ENCODE peak calls at places on chromosomes 12 and 14, in six cellular contexts. J is K562, V is HepG2, D is GM12891, Z is GM12878, F is H1. O is an unnamed sample.

GRCh38 chr12:34218193-34219045 is 196.1 kb downstream of the ALG10 start:
- DNase-seq in J (peak), V (peak), D (no peak), Z (peak), F (peak), O (no peak)

GRCh38 chr14:51396222-51396815 is 156.3 kb downstream of the TMX1 start:
- DNase-seq in J (no peak), V (no peak), D (no peak), Z (no peak), F (no peak), O (no peak)

GRCh38 chr14:68781161-68782021 is 11.5 kb downstream of the ZFP36L1 start:
- DNase-seq in J (peak), V (no peak), D (no peak), Z (no peak), F (no peak), O (no peak)

GRCh38 chr14:79544671-79545070 is 666.6 kb downstream of the DIO2 start:
- DNase-seq in J (no peak), V (no peak), D (no peak), Z (no peak), F (no peak), O (no peak)

GRCh38 chr14:89276424-89276975 is 140.5 kb downstream of the FOXN3 start:
- DNase-seq in J (no peak), V (no peak), D (peak), Z (peak), F (no peak), O (peak)

GRCh38 chr14:76948213-76948947 is 80.1 kb downstream of the IRF2BPL start:
- DNase-seq in J (no peak), V (peak), D (no peak), Z (no peak), F (no peak), O (no peak)

GRCh38 chr14:87952307-87953094 is 40.5 kb downstream of the GALC start:
- DNase-seq in J (no peak), V (no peak), D (no peak), Z (no peak), F (no peak), O (no peak)

GRCh38 chr14:98958048-98959031 is 313.7 kb downstream of the BCL11B start:
- DNase-seq in J (no peak), V (no peak), D (no peak), Z (no peak), F (peak), O (no peak)

GRCh38 chr14:67806228-67806627 is 10.2 kb downstream of the ZFYVE26 start:
- DNase-seq in J (no peak), V (no peak), D (no peak), Z (no peak), F (no peak), O (no peak)

GRCh38 chr14:59566725-59567124 is 9.9 kb downstream of the CCDC175 start:
- DNase-seq in J (no peak), V (no peak), D (no peak), Z (no peak), F (no peak), O (no peak)

GRCh38 chr14:49950275-49951250 is 57.7 kb downstream of the ARF6 start:
- DNase-seq in J (no peak), V (no peak), D (no peak), Z (no peak), F (no peak), O (no peak)

GRCh38 chr12:68559984-68560822 is 50.5 kb upstream of the RAP1B start:
- DNase-seq in J (peak), V (no peak), D (no peak), Z (no peak), F (no peak), O (no peak)

GRCh38 chr14:102326583-102326982 is 7.0 kb downstream of the ZNF839 start:
- DNase-seq in J (no peak), V (no peak), D (no peak), Z (no peak), F (no peak), O (no peak)

GRCh38 chr14:57871487-57872080 is 5.7 kb upstream of the SLC35F4 start:
- DNase-seq in J (peak), V (peak), D (no peak), Z (peak), F (peak), O (no peak)

GRCh38 chr12:38886064-38886463 is 19.3 kb downstream of the CPNE8 start:
- DNase-seq in J (peak), V (peak), D (no peak), Z (no peak), F (no peak), O (no peak)

GRCh38 chr12:123171967-123172366 is 21.1 kb upstream of the PITPNM2 start:
- DNase-seq in J (no peak), V (no peak), D (no peak), Z (no peak), F (no peak), O (no peak)

GRCh38 chr14:29054119-29054518 is 287.5 kb downstream of the FOXG1 start:
- DNase-seq in J (no peak), V (no peak), D (no peak), Z (no peak), F (no peak), O (no peak)

GRCh38 chr14:78071016-78071549 is 99.1 kb upstream of the NRXN3 start:
- DNase-seq in J (no peak), V (no peak), D (no peak), Z (no peak), F (no peak), O (no peak)

GRCh38 chr12:79686171-79686570 is 4.6 kb downstream of the PAWR start:
- DNase-seq in J (no peak), V (no peak), D (no peak), Z (no peak), F (no peak), O (no peak)

GRCh38 chr12:111757361-111758119 is 9.2 kb upstream of the ALDH2 start:
- DNase-seq in J (peak), V (no peak), D (peak), Z (no peak), F (no peak), O (no peak)

GRCh38 chr14:65749287-65749686 is 336.8 kb downstream of the FUT8 start:
- DNase-seq in J (no peak), V (no peak), D (no peak), Z (no peak), F (no peak), O (no peak)

GRCh38 chr12:97313471-97314190 is 149.0 kb upstream of the RMST start:
- DNase-seq in J (no peak), V (peak), D (no peak), Z (no peak), F (no peak), O (no peak)

GRCh38 chr12:76967181-76967885 is 88.5 kb upstream of the CSRP2 start:
- DNase-seq in J (no peak), V (no peak), D (no peak), Z (no peak), F (no peak), O (no peak)

GRCh38 chr14:90700928-90701776 is 115.1 kb downstream of the TTC7B start:
- DNase-seq in J (no peak), V (no peak), D (no peak), Z (no peak), F (no peak), O (no peak)

GRCh38 chr12:75872762-75873161 is 158.8 kb downstream of the PHLDA1 start:
- DNase-seq in J (no peak), V (peak), D (no peak), Z (no peak), F (no peak), O (no peak)

GRCh38 chr12:111413442-111414086 is 7.8 kb downstream of the SH2B3 start:
- DNase-seq in J (peak), V (no peak), D (no peak), Z (no peak), F (no peak), O (no peak)

DNA sequence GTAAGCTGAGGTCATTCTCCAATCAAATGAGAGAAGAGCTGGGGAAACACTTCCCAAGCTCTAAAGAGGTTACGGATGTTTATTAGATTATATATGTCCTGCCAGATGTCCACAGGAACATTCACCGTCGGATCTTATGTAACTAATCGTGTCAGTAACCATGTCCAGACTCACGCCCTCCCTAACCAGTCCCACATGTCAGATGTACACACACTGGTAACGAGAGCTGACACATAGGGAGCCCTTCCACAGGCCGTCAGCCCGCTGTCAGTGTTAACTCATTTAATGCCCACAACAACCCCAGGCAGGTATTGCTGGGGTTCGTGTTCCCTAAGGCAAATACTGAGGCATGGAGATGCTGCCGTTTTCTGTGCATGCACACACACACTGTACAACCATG is 223.7 kb upstream of the RTL1 start:
- DNase-seq in J (no peak), V (no peak), D (no peak), Z (no peak), F (no peak), O (no peak)
- TF ChIP-seq POLR2A in J (no peak), V (no peak), D (no peak), Z (no peak), F (no peak), O (no peak)

DNA sequence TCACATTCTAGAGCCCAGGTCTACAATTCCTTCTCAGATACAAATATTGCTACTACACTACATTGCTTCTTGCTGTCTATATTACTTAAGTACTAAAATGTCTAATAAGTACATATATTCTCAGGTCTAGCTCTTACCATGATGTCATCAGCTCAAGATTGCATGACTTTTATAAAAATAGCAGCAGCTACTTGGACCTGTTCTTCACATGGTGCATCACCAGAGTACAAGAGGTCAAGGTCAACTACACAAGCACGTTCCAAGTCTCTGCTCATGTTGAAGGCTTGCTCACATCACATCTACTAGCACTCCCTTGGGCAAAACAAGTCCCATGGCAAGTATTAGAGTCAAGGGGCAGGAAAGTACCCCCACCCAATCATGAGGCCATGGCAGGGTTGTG is 465.6 kb downstream of the MED13L start:
- DNase-seq in J (no peak), V (no peak), D (no peak), Z (no peak), F (no peak), O (no peak)
- TF ChIP-seq TAF1 in J (no peak), V (no peak), D (no peak), Z (no peak), F (no peak), O (no peak)

GRCh38 chr14:54797986-54798385 is 104.6 kb downstream of the GCH1 start:
- DNase-seq in J (no peak), V (no peak), D (no peak), Z (no peak), F (no peak), O (no peak)
- TF ChIP-seq POLR2AphosphoS5 in J (no peak), V (no peak), D (no peak), Z (no peak), F (no peak), O (no peak)

GRCh38 chr14:105861985-105862465 is 335.6 kb downstream of the TMEM121 start:
- DNase-seq in J (no peak), V (no peak), D (peak), Z (peak), F (no peak), O (peak)

GRCh38 chr14:105862581-105863239 is 336.3 kb downstream of the TMEM121 start:
- DNase-seq in J (no peak), V (no peak), D (peak), Z (no peak), F (no peak), O (no peak)

GRCh38 chr14:105858676-105859025 is 332.3 kb downstream of the TMEM121 start:
- DNase-seq in J (no peak), V (no peak), D (peak), Z (no peak), F (no peak), O (no peak)

GRCh38 chr14:105859717-105860614 is 333.6 kb downstream of the TMEM121 start:
- DNase-seq in J (no peak), V (no peak), D (no peak), Z (no peak), F (no peak), O (no peak)

GRCh38 chr14:105860615-105861580 is 334.5 kb downstream of the TMEM121 start:
- DNase-seq in J (no peak), V (no peak), D (peak), Z (no peak), F (no peak), O (no peak)
- TF ChIP-seq POLR2A in J (no peak), V (no peak), D (peak), Z (peak), F (no peak), O (peak)

GRCh38 chr12:26831959-26832816 is 806 bp downstream of the ITPR2 start:
- DNase-seq in J (peak), V (peak), D (peak), Z (no peak), F (peak), O (peak)

GRCh38 chr12:26830358-26830757 is 2.6 kb downstream of the ITPR2 start:
- DNase-seq in J (no peak), V (no peak), D (no peak), Z (no peak), F (no peak), O (no peak)

GRCh38 chr12:26830783-26831601 is 2.0 kb downstream of the ITPR2 start:
- DNase-seq in J (no peak), V (no peak), D (no peak), Z (no peak), F (no peak), O (no peak)

GRCh38 chr12:26832817-26833691 is at the start of gene ITPR2:
- DNase-seq in J (peak), V (peak), D (peak), Z (peak), F (peak), O (peak)

DNA sequence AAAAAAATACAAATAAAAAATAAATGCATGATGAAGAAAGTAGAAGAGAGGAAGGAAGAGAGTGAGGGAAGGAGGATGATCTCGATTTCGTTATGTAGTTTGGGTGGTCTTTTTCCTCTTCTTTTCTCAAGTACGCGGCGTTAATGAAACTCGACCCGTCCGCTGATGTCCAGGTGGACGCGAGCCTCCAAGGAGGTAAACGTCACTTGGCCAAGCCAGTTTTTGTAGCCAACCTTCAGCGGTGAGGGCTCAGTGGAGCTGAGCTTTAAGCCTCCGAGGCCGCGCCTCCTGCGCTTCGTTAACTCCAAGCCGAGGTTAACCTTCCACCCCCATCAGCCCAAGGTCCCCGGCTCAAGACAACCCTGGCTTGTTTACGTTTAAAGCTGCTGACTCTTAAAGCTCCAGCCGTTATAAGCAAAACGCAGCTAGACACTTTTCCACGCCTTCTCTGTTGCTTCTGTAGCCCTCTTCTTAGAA is 736 bp upstream of the ITPR2 start:
- DNase-seq in J (peak), V (no peak), D (peak), Z (no peak), F (peak), O (peak)
- TF ChIP-seq TAF1 in J (no peak), V (no peak), D (no peak), Z (no peak), F (peak), O (no peak)

DNA sequence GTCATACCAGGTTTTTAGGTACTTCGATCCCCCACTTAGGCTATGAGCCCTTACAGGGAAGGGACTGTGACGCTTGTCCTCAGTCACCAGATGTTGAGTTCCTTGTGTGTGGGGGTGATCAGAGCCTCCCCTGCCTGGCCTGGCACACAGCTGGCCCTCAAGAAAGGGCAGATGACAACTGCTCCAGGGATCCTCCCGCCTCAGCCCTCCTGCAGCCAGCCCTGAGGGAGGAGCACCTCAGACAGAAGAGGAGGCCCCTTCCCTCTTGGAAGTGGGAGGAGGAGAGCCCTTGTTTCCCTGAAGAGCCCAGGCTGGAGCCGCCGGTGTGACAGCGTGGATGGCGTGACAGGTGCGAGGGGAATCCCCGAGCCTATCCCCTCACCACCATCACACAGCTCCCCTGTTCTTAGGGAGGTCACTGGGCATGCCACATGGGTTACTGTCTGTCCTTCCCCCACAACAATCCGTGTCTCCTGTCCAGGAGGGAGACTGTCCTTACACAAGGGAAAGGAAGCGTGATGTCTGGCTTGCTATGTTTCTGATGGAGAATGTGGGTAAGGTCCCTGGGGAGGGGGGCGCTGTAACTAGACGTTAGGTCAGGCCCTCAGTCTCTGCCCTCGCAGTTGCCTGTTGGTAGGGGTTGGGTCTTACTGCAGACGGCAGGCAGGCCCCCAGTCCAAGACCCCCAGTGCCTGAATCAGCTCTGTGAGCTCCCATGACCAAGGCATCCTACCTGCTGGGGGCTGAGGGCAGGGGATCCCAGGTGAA is 31.5 kb downstream of the P2RX4 start:
- DNase-seq in J (no peak), V (no peak), D (no peak), Z (no peak), F (no peak), O (no peak)
- TF ChIP-seq POLR2AphosphoS5 in J (no peak), V (no peak), D (no peak), Z (no peak), F (no peak), O (peak)

GRCh38 chr14:103401223-103402214 is 16.3 kb downstream of the MARK3 start:
- DNase-seq in J (peak), V (no peak), D (no peak), Z (no peak), F (no peak), O (no peak)

GRCh38 chr14:103402700-103403099 is 17.5 kb downstream of the MARK3 start:
- DNase-seq in J (no peak), V (no peak), D (no peak), Z (no peak), F (no peak), O (no peak)

GRCh38 chr14:103408491-103409155 is 23.4 kb downstream of the MARK3 start:
- DNase-seq in J (no peak), V (no peak), D (no peak), Z (no peak), F (no peak), O (no peak)

GRCh38 chr14:103404032-103404918 is 19.1 kb downstream of the MARK3 start:
- DNase-seq in J (no peak), V (no peak), D (no peak), Z (no peak), F (peak), O (no peak)

DNA sequence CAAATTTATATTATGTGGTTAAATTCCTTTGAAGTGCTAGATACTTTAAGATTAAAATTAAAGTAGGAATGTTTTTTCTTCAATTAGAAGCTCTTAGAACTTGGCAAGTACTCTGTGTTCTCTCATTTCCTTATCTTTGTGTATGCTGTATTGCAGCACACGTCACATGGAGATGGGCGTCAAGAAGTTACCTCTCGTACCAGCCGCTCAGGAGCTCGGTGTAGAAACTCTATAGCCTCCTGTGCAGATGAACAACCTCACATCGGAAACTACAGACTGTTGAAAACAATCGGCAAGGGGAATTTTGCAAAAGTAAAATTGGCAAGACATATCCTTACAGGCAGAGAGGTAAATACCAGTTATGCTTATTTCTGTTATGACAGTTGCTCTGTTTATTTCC is 19.7 kb downstream of the MARK3 start:
- DNase-seq in J (no peak), V (no peak), D (no peak), Z (no peak), F (no peak), O (no peak)
- TF ChIP-seq POLR2A in J (no peak), V (no peak), D (no peak), Z (no peak), F (no peak), O (no peak)

GRCh38 chr14:75589896-75590295 is 11.5 kb downstream of the FLVCR2 start:
- DNase-seq in J (no peak), V (no peak), D (no peak), Z (no peak), F (no peak), O (no peak)

GRCh38 chr14:75597149-75597548 is 18.7 kb downstream of the FLVCR2 start:
- DNase-seq in J (no peak), V (no peak), D (no peak), Z (no peak), F (no peak), O (no peak)

GRCh38 chr14:75591987-75592575 is 13.7 kb downstream of the FLVCR2 start:
- DNase-seq in J (no peak), V (no peak), D (no peak), Z (no peak), F (no peak), O (no peak)

GRCh38 chr14:75591331-75591946 is 13.0 kb downstream of the FLVCR2 start:
- DNase-seq in J (no peak), V (no peak), D (no peak), Z (no peak), F (no peak), O (no peak)

GRCh38 chr14:75595211-75595610 is 16.8 kb downstream of the FLVCR2 start:
- DNase-seq in J (no peak), V (no peak), D (no peak), Z (no peak), F (no peak), O (no peak)
- TF ChIP-seq TAF1 in J (no peak), V (no peak), D (no peak), Z (no peak), F (no peak), O (no peak)